ENCODE peak calls at places on chromosomes 13 and 19, in five cellular contexts. L is cerebellar cortex, F is DND-41, M is heart right ventricle, R is fibroblast of lung. K is an unnamed sample.

GRCh38 chr13:39567569-39567968 is 35.4 kb downstream of the LHFPL6 start:
- DNase-seq in L (no peak), F (no peak), M (no peak), R (no peak), K (no peak)

GRCh38 chr13:106566682-106567420 is 1.1 kb downstream of the ARGLU1 start:
- DNase-seq in L (peak), F (peak), M (peak), R (peak), K (peak)

GRCh38 chr13:67148219-67148583 is 81.9 kb downstream of the PCDH9 start:
- DNase-seq in L (no peak), F (no peak), M (no peak), R (peak), K (peak)

GRCh38 chr13:59441596-59442280 is 722.0 kb downstream of the DIAPH3 start:
- DNase-seq in L (no peak), F (no peak), M (no peak), R (no peak), K (no peak)

GRCh38 chr19:58466760-58467589 is at the start of gene ZNF324:
- DNase-seq in L (peak), F (peak), M (peak), R (peak), K (peak)

GRCh38 chr19:48239582-48240141 is 16.1 kb downstream of the CARD8 start:
- DNase-seq in L (no peak), F (no peak), M (no peak), R (no peak), K (no peak)

GRCh38 chr13:26872444-26873173 is 112.0 kb upstream of the GPR12 start:
- DNase-seq in L (peak), F (peak), M (peak), R (peak), K (no peak)

GRCh38 chr19:33904681-33905080 is 108.0 kb downstream of the KCTD15 start:
- DNase-seq in L (no peak), F (no peak), M (peak), R (no peak), K (no peak)

GRCh38 chr13:112892759-112893569 is 76.0 kb upstream of the MCF2L start:
- DNase-seq in L (no peak), F (no peak), M (no peak), R (no peak), K (no peak)

GRCh38 chr13:110382229-110382628 is 75.1 kb downstream of the COL4A2 start:
- DNase-seq in L (no peak), F (no peak), M (no peak), R (peak), K (peak)

GRCh38 chr13:65217459-65217858 is 2012.7 kb downstream of the PCDH9 start:
- DNase-seq in L (no peak), F (no peak), M (no peak), R (no peak), K (no peak)

GRCh38 chr19:17091758-17092333 is 16.3 kb downstream of the MYO9B start:
- DNase-seq in L (no peak), F (no peak), M (no peak), R (no peak), K (no peak)

GRCh38 chr19:13302521-13303270 is 152.5 kb downstream of the IER2 start:
- DNase-seq in L (peak), F (no peak), M (no peak), R (no peak), K (no peak)

GRCh38 chr13:67642638-67643037 is 412.5 kb upstream of the PCDH9 start:
- DNase-seq in L (no peak), F (no peak), M (no peak), R (no peak), K (no peak)

GRCh38 chr19:11737964-11738745 is 591 bp downstream of the ZNF823 start:
- DNase-seq in L (peak), F (peak), M (peak), R (peak), K (peak)

GRCh38 chr19:11495885-11496284 is 9.8 kb downstream of the ZNF653 start:
- DNase-seq in L (no peak), F (no peak), M (no peak), R (no peak), K (no peak)

GRCh38 chr13:110330491-110331001 is 23.5 kb downstream of the COL4A2 start:
- DNase-seq in L (no peak), F (no peak), M (no peak), R (peak), K (peak)

GRCh38 chr19:50506700-50507099 is 4.3 kb downstream of the JOSD2 start:
- DNase-seq in L (no peak), F (no peak), M (no peak), R (no peak), K (no peak)

GRCh38 chr19:5292453-5292842 is 48.2 kb downstream of the PTPRS start:
- DNase-seq in L (no peak), F (no peak), M (no peak), R (no peak), K (no peak)

GRCh38 chr19:5950744-5951143 is 27.2 kb downstream of the RANBP3 start:
- DNase-seq in L (no peak), F (no peak), M (no peak), R (no peak), K (no peak)

GRCh38 chr19:38213911-38214625 is 10.0 kb downstream of the DPF1 start:
- DNase-seq in L (no peak), F (peak), M (no peak), R (peak), K (peak)

GRCh38 chr13:75356426-75356825 is 125.5 kb downstream of the TBC1D4 start:
- DNase-seq in L (no peak), F (no peak), M (no peak), R (no peak), K (no peak)

GRCh38 chr19:46859637-46860124 is 1.1 kb upstream of the ARHGAP35 start:
- DNase-seq in L (no peak), F (no peak), M (peak), R (no peak), K (peak)

GRCh38 chr19:28386080-28386869 is 826.7 kb downstream of the UQCRFS1 start:
- DNase-seq in L (no peak), F (peak), M (no peak), R (no peak), K (no peak)

GRCh38 chr19:7833225-7834156 is 3.5 kb downstream of the EVI5L start:
- DNase-seq in L (peak), F (no peak), M (peak), R (peak), K (peak)

GRCh38 chr13:113093580-113094409 is 11.8 kb upstream of the F7 start:
- DNase-seq in L (peak), F (no peak), M (no peak), R (no peak), K (no peak)

GRCh38 chr19:16027528-16027927 is 48.8 kb upstream of the TPM4 start:
- DNase-seq in L (no peak), F (no peak), M (no peak), R (no peak), K (no peak)

GRCh38 chr19:29511768-29512167 is 14.0 kb upstream of the VSTM2B start:
- DNase-seq in L (no peak), F (no peak), M (no peak), R (no peak), K (no peak)

GRCh38 chr19:49808762-49809154 is 4.3 kb downstream of the FUZ start:
- DNase-seq in L (peak), F (peak), M (peak), R (peak), K (peak)

GRCh38 chr19:42422576-42423461 is 4.4 kb downstream of the LIPE start:
- DNase-seq in L (peak), F (no peak), M (peak), R (no peak), K (no peak)

GRCh38 chr19:4939466-4939865 is 29.4 kb upstream of the KDM4B start:
- DNase-seq in L (peak), F (no peak), M (no peak), R (no peak), K (no peak)

GRCh38 chr13:58376775-58377174 is 745.2 kb downstream of the PCDH17 start:
- DNase-seq in L (no peak), F (no peak), M (no peak), R (no peak), K (no peak)

GRCh38 chr13:97298816-97299215 is 76.7 kb downstream of the MBNL2 start:
- DNase-seq in L (no peak), F (no peak), M (no peak), R (peak), K (no peak)

GRCh38 chr19:43548706-43549105 is 15.7 kb downstream of the ZNF575 start:
- DNase-seq in L (no peak), F (no peak), M (no peak), R (no peak), K (no peak)

GRCh38 chr19:37987356-37988332 is 80.6 kb downstream of the SIPA1L3 start:
- DNase-seq in L (no peak), F (no peak), M (no peak), R (no peak), K (no peak)

GRCh38 chr13:32779119-32779518 is 192.9 kb downstream of the PDS5B start:
- DNase-seq in L (no peak), F (no peak), M (no peak), R (no peak), K (no peak)

GRCh38 chr13:37175996-37176395 is 70.5 kb upstream of the CSNK1A1L start:
- DNase-seq in L (no peak), F (no peak), M (no peak), R (peak), K (peak)

GRCh38 chr19:52664461-52664860 is 26.3 kb upstream of the ZNF83 start:
- DNase-seq in L (peak), F (no peak), M (no peak), R (no peak), K (no peak)

GRCh38 chr19:29562299-29563297 is 36.8 kb downstream of the VSTM2B start:
- DNase-seq in L (no peak), F (no peak), M (no peak), R (no peak), K (no peak)

K was measured in fibroblast of gingiva.